ENCODE peak calls at places on chromosomes 16 and 17, in four cellular contexts. One of them, this sample, is unnamed.

GRCh38 chr17:42378597-42379594 is 9.3 kb downstream of the STAT3 start:
- DNase-seq in WTC11: no peak
- DNase-seq in cardiac fibroblast: peak; percentile 47
- DNase-seq in H9: no peak
- DNase-seq in this sample: no peak

GRCh38 chr17:75067856-75068255 is 19.9 kb upstream of the SLC16A5 start:
- DNase-seq in H9: no peak
- DNase-seq in WTC11: no peak
- DNase-seq in cardiac fibroblast: no peak
- DNase-seq in this sample: no peak

GRCh38 chr17:80905586-80906230 is 85.9 kb upstream of the CHMP6 start:
- DNase-seq in WTC11: no peak
- DNase-seq in H9: no peak
- DNase-seq in cardiac fibroblast: no peak
- DNase-seq in this sample: no peak

GRCh38 chr16:85491798-85492616 is 121.1 kb upstream of the GSE1 start:
- DNase-seq in cardiac fibroblast: no peak
- DNase-seq in H9: no peak
- DNase-seq in WTC11: no peak
- DNase-seq in this sample: peak; percentile 26

GRCh38 chr17:59853168-59853918 is 39.4 kb downstream of the TUBD1 start:
- DNase-seq in H9: peak; percentile 90
- DNase-seq in cardiac fibroblast: peak; percentile 100
- DNase-seq in WTC11: peak; percentile 56
- DNase-seq in this sample: peak; percentile 69

GRCh38 chr17:79781691-79782575 is 4.0 kb downstream of the CBX2 start:
- DNase-seq in H9: no peak
- DNase-seq in cardiac fibroblast: no peak
- DNase-seq in WTC11: no peak
- DNase-seq in this sample: no peak

GRCh38 chr16:27401768-27402568 is at the start of gene IL21R:
- DNase-seq in H9: no peak
- DNase-seq in cardiac fibroblast: peak; percentile 41
- DNase-seq in WTC11: no peak
- DNase-seq in this sample: peak; percentile 79

GRCh38 chr17:66807182-66807581 is 27.7 kb upstream of the CACNG5 start:
- DNase-seq in WTC11: no peak
- DNase-seq in H9: no peak
- DNase-seq in cardiac fibroblast: no peak
- DNase-seq in this sample: no peak

GRCh38 chr16:81493755-81494433 is 49.3 kb downstream of the CMIP start:
- DNase-seq in cardiac fibroblast: peak; percentile 80
- DNase-seq in H9: no peak
- DNase-seq in WTC11: no peak
- DNase-seq in this sample: peak; percentile 84

GRCh38 chr17:15957206-15957605 is 12.3 kb downstream of the ADORA2B start:
- DNase-seq in cardiac fibroblast: no peak
- DNase-seq in H9: no peak
- DNase-seq in WTC11: no peak
- DNase-seq in this sample: no peak

GRCh38 chr16:85270365-85270764 is 158.1 kb upstream of the CIBAR2 start:
- DNase-seq in WTC11: no peak
- DNase-seq in H9: no peak
- DNase-seq in cardiac fibroblast: no peak
- DNase-seq in this sample: no peak

GRCh38 chr17:6061290-6061689 is 8.9 kb upstream of the WSCD1 start:
- DNase-seq in H9: no peak
- DNase-seq in cardiac fibroblast: peak; percentile 58
- DNase-seq in WTC11: no peak
- DNase-seq in this sample: peak; percentile 62

GRCh38 chr17:80774643-80775281 is 216.9 kb upstream of the CHMP6 start:
- DNase-seq in cardiac fibroblast: no peak
- DNase-seq in WTC11: no peak
- DNase-seq in H9: peak; percentile 27
- DNase-seq in this sample: no peak

GRCh38 chr16:25097304-25097988 is 14.1 kb upstream of the LCMT1 start:
- DNase-seq in cardiac fibroblast: peak; percentile 54
- DNase-seq in WTC11: no peak
- DNase-seq in H9: no peak
- DNase-seq in this sample: peak; percentile 72

GRCh38 chr16:9062301-9062700 is 29.1 kb upstream of the HAPSTR1 start:
- DNase-seq in H9: no peak
- DNase-seq in cardiac fibroblast: no peak
- DNase-seq in WTC11: no peak
- DNase-seq in this sample: no peak

GRCh38 chr17:7016886-7017826 is 4.7 kb downstream of the RNASEK start:
- DNase-seq in H9: no peak
- DNase-seq in WTC11: no peak
- DNase-seq in cardiac fibroblast: no peak
- DNase-seq in this sample: no peak

GRCh38 chr17:48723555-48724239 is 712 bp downstream of the PRAC2 start:
- DNase-seq in WTC11: peak; percentile 76
- DNase-seq in H9: peak; percentile 83
- DNase-seq in cardiac fibroblast: no peak
- DNase-seq in this sample: no peak

GRCh38 chr16:2033057-2033911 is 6.6 kb downstream of the NHERF2 start:
- DNase-seq in WTC11: no peak
- DNase-seq in cardiac fibroblast: peak; percentile 76
- DNase-seq in H9: no peak
- DNase-seq in this sample: peak; percentile 76

GRCh38 chr17:58330997-58331814 is 2.6 kb upstream of the TSPOAP1 start:
- DNase-seq in H9: peak; percentile 42
- DNase-seq in WTC11: peak; percentile 12
- DNase-seq in cardiac fibroblast: no peak
- DNase-seq in this sample: no peak

GRCh38 chr17:65876985-65877384 is 314.9 kb downstream of the CEP112 start:
- DNase-seq in cardiac fibroblast: no peak
- DNase-seq in H9: no peak
- DNase-seq in WTC11: no peak
- DNase-seq in this sample: no peak

GRCh38 chr17:32303861-32304288 is 38.1 kb downstream of the C17orf75 start:
- DNase-seq in WTC11: no peak
- DNase-seq in cardiac fibroblast: no peak
- DNase-seq in H9: no peak
- DNase-seq in this sample: no peak

GRCh38 chr17:78920528-78920927 is 4.7 kb downstream of the TIMP2 start:
- DNase-seq in WTC11: no peak
- DNase-seq in cardiac fibroblast: no peak
- DNase-seq in H9: no peak
- DNase-seq in this sample: no peak

GRCh38 chr16:66516172-66516807 is 33.6 kb downstream of the TK2 start:
- DNase-seq in H9: no peak
- DNase-seq in WTC11: no peak
- DNase-seq in cardiac fibroblast: no peak
- DNase-seq in this sample: no peak

GRCh38 chr16:66516808-66517585 is 32.9 kb downstream of the TK2 start:
- DNase-seq in H9: peak; percentile 44
- DNase-seq in WTC11: no peak
- DNase-seq in cardiac fibroblast: peak; percentile 99
- DNase-seq in this sample: peak; percentile 98

GRCh38 chr16:66517586-66518263 is 32.2 kb downstream of the TK2 start:
- DNase-seq in WTC11: no peak
- DNase-seq in cardiac fibroblast: no peak
- DNase-seq in H9: no peak
- DNase-seq in this sample: no peak

GRCh38 chr16:66512589-66513404 is 37.1 kb downstream of the TK2 start:
- DNase-seq in H9: no peak
- DNase-seq in cardiac fibroblast: peak; percentile 79
- DNase-seq in WTC11: no peak
- DNase-seq in this sample: peak; percentile 26

GRCh38 chr16:66515543-66516171 is 34.3 kb downstream of the TK2 start:
- DNase-seq in H9: peak; percentile 50
- DNase-seq in cardiac fibroblast: peak; percentile 66
- DNase-seq in WTC11: peak; percentile 31
- DNase-seq in this sample: peak; percentile 76
- TF ChIP-seq CTCF in H9: peak; percentile 62
- TF ChIP-seq CTCF in cardiac fibroblast: peak; percentile 63
- TF ChIP-seq CTCF in WTC11: peak; percentile 17
- TF ChIP-seq CTCF in this sample: peak; percentile 84

GRCh38 chr16:30378236-30379164 is 3.9 kb downstream of the SEPTIN1 start:
- DNase-seq in WTC11: peak; percentile 100
- DNase-seq in H9: peak; percentile 98
- DNase-seq in cardiac fibroblast: peak; percentile 98
- DNase-seq in this sample: peak; percentile 94
- TF ChIP-seq CTCF in WTC11: no peak
- TF ChIP-seq CTCF in H9: peak; percentile 8
- TF ChIP-seq CTCF in cardiac fibroblast: peak; percentile 29
- TF ChIP-seq CTCF in this sample: no peak

GRCh38 chr16:67806428-67807147 is at the start of the genes RANBP10 and TSNAXIP1:
- DNase-seq in cardiac fibroblast: peak; percentile 99
- DNase-seq in WTC11: peak; percentile 98
- DNase-seq in H9: peak; percentile 99
- DNase-seq in this sample: peak; percentile 100

GRCh38 chr16:67804853-67805542 is 1.4 kb downstream of the RANBP10 start:
- DNase-seq in cardiac fibroblast: no peak
- DNase-seq in WTC11: no peak
- DNase-seq in H9: no peak
- DNase-seq in this sample: peak; percentile 8

GRCh38 chr16:67803894-67804293 is 2.5 kb downstream of the RANBP10 start:
- DNase-seq in WTC11: no peak
- DNase-seq in H9: no peak
- DNase-seq in cardiac fibroblast: no peak
- DNase-seq in this sample: no peak

GRCh38 chr16:67805718-67806427 is 487 bp downstream of the RANBP10 start:
- DNase-seq in cardiac fibroblast: no peak
- DNase-seq in H9: no peak
- DNase-seq in WTC11: no peak
- DNase-seq in this sample: no peak

GRCh38 chr16:67807148-67807682 is 526 bp downstream of the TSNAXIP1 start:
- DNase-seq in H9: no peak
- DNase-seq in cardiac fibroblast: no peak
- DNase-seq in WTC11: no peak
- DNase-seq in this sample: no peak
- TF ChIP-seq CTCF in H9: peak; percentile 19
- TF ChIP-seq CTCF in cardiac fibroblast: peak; percentile 24
- TF ChIP-seq CTCF in WTC11: no peak
- TF ChIP-seq CTCF in this sample: no peak

GRCh38 chr17:37696366-37696765 is 48.5 kb downstream of the HNF1B start:
- DNase-seq in cardiac fibroblast: no peak
- DNase-seq in H9: no peak
- DNase-seq in WTC11: no peak
- DNase-seq in this sample: no peak

GRCh38 chr17:37694734-37695133 is 50.1 kb downstream of the HNF1B start:
- DNase-seq in cardiac fibroblast: no peak
- DNase-seq in WTC11: no peak
- DNase-seq in H9: no peak
- DNase-seq in this sample: no peak

GRCh38 chr17:37691807-37692206 is 48.6 kb upstream of the DDX52 start:
- DNase-seq in cardiac fibroblast: no peak
- DNase-seq in H9: no peak
- DNase-seq in WTC11: no peak
- DNase-seq in this sample: no peak

GRCh38 chr17:37697331-37697730 is 47.5 kb downstream of the HNF1B start:
- DNase-seq in cardiac fibroblast: no peak
- DNase-seq in H9: no peak
- DNase-seq in WTC11: no peak
- DNase-seq in this sample: no peak

GRCh38 chr17:37693328-37693727 is 50.1 kb upstream of the DDX52 start:
- DNase-seq in cardiac fibroblast: no peak
- DNase-seq in WTC11: no peak
- DNase-seq in H9: no peak
- DNase-seq in this sample: no peak
- TF ChIP-seq CTCF in cardiac fibroblast: no peak
- TF ChIP-seq CTCF in WTC11: no peak
- TF ChIP-seq CTCF in H9: no peak
- TF ChIP-seq CTCF in this sample: no peak

GRCh38 chr17:18236494-18236893 is 11.1 kb downstream of the LLGL1 start:
- DNase-seq in cardiac fibroblast: no peak
- DNase-seq in WTC11: no peak
- DNase-seq in H9: no peak
- DNase-seq in this sample: no peak

GRCh38 chr17:18235743-18236256 is 10.4 kb downstream of the LLGL1 start:
- DNase-seq in WTC11: no peak
- DNase-seq in H9: no peak
- DNase-seq in cardiac fibroblast: peak; percentile 54
- DNase-seq in this sample: peak; percentile 91

GRCh38 chr17:18233803-18234518 is 8.5 kb downstream of the LLGL1 start:
- DNase-seq in WTC11: no peak
- DNase-seq in cardiac fibroblast: no peak
- DNase-seq in H9: no peak
- DNase-seq in this sample: no peak

GRCh38 chr17:18237461-18237860 is 12.0 kb downstream of the LLGL1 start:
- DNase-seq in cardiac fibroblast: no peak
- DNase-seq in H9: no peak
- DNase-seq in WTC11: no peak
- DNase-seq in this sample: no peak

DNA sequence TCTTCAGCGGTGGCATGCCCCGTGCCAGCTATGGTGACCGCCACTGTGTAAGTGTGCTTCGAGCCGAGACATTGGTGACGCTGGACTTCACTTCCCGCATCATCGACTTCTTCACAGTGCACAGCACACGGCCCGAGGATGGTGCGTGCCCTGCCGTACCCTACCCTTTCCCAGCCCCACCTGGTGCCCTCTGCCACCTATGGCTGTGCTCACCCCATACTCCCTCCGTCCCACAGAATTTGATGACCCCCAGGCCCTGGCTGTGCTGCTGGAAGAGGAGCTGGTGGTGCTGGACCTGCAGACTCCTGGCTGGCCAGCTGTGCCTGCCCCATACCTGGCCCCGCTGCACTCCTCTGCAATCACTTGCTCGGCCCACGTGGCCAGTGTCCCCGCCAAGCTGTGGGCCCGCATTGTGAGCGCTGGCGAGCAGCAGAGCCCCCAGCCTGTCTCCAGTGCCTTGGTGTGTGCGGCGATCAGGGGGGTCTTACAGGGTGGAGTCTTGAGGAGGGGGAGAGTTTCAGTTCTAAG is 9.5 kb downstream of the LLGL1 start:
- DNase-seq in H9: no peak
- DNase-seq in cardiac fibroblast: no peak
- DNase-seq in WTC11: no peak
- DNase-seq in this sample: no peak
- TF ChIP-seq CTCF in H9: no peak
- TF ChIP-seq CTCF in cardiac fibroblast: no peak
- TF ChIP-seq CTCF in WTC11: no peak
- TF ChIP-seq CTCF in this sample: no peak